ENCODE peak calls at places on chromosomes 7 and 10, in five cellular contexts. One of them, this sample, is unnamed.
A peak's percentile ranks its signal among the peaks of the same experiment; 100 is the strongest.

GRCh38 chr10:116688241-116688711 is 54.1 kb downstream of the HSPA12A start:
- DNase-seq in gastrocnemius medialis: no peak
- DNase-seq in A549: no peak
- DNase-seq in upper lobe of left lung: no peak
- DNase-seq in breast epithelium: peak; percentile 31
- DNase-seq in this sample: no peak

GRCh38 chr7:158572000-158572828 is 15.4 kb downstream of the PTPRN2 start:
- DNase-seq in gastrocnemius medialis: no peak
- DNase-seq in A549: peak; percentile 63
- DNase-seq in upper lobe of left lung: no peak
- DNase-seq in breast epithelium: no peak
- DNase-seq in this sample: no peak

GRCh38 chr7:134710854-134711624 is 64.4 kb downstream of the BPGM start:
- DNase-seq in gastrocnemius medialis: no peak
- DNase-seq in A549: no peak
- DNase-seq in upper lobe of left lung: no peak
- DNase-seq in breast epithelium: no peak
- DNase-seq in this sample: no peak

GRCh38 chr10:15703167-15703880 is 16.4 kb downstream of the ITGA8 start:
- DNase-seq in gastrocnemius medialis: no peak
- DNase-seq in A549: no peak
- DNase-seq in upper lobe of left lung: no peak
- DNase-seq in breast epithelium: no peak
- DNase-seq in this sample: no peak

GRCh38 chr10:15279236-15279635 is 91.9 kb downstream of the FAM171A1 start:
- DNase-seq in gastrocnemius medialis: no peak
- DNase-seq in A549: no peak
- DNase-seq in upper lobe of left lung: no peak
- DNase-seq in breast epithelium: no peak
- DNase-seq in this sample: no peak

GRCh38 chr10:31618541-31619291 is 299.7 kb downstream of the ZEB1 start:
- DNase-seq in gastrocnemius medialis: peak; percentile 35
- DNase-seq in A549: no peak
- DNase-seq in upper lobe of left lung: peak; percentile 59
- DNase-seq in breast epithelium: no peak
- DNase-seq in this sample: no peak

GRCh38 chr7:155122831-155123230 is 52.7 kb downstream of the HTR5A start:
- DNase-seq in gastrocnemius medialis: no peak
- DNase-seq in A549: no peak
- DNase-seq in upper lobe of left lung: no peak
- DNase-seq in breast epithelium: no peak
- DNase-seq in this sample: no peak

GRCh38 chr7:148898845-148899474 is 14.9 kb upstream of the EZH2 start:
- DNase-seq in gastrocnemius medialis: no peak
- DNase-seq in A549: no peak
- DNase-seq in upper lobe of left lung: no peak
- DNase-seq in breast epithelium: no peak
- DNase-seq in this sample: no peak

GRCh38 chr7:28075674-28076358 is 104.8 kb downstream of the JAZF1 start:
- DNase-seq in gastrocnemius medialis: no peak
- DNase-seq in A549: no peak
- DNase-seq in upper lobe of left lung: no peak
- DNase-seq in breast epithelium: no peak
- DNase-seq in this sample: no peak

GRCh38 chr10:14240253-14241189 is 90.2 kb downstream of the FRMD4A start:
- DNase-seq in gastrocnemius medialis: no peak
- DNase-seq in A549: peak; percentile 11
- DNase-seq in upper lobe of left lung: no peak
- DNase-seq in breast epithelium: no peak
- DNase-seq in this sample: no peak

GRCh38 chr10:105953056-105953455 is 1211.5 kb downstream of the SORCS1 start:
- DNase-seq in gastrocnemius medialis: no peak
- DNase-seq in A549: no peak
- DNase-seq in upper lobe of left lung: no peak
- DNase-seq in breast epithelium: no peak
- DNase-seq in this sample: no peak

GRCh38 chr10:114430688-114431413 is 26.5 kb upstream of the AFAP1L2 start:
- DNase-seq in gastrocnemius medialis: no peak
- DNase-seq in A549: no peak
- DNase-seq in upper lobe of left lung: peak; percentile 48
- DNase-seq in breast epithelium: no peak
- DNase-seq in this sample: no peak

GRCh38 chr10:29470355-29470705 is 164.4 kb downstream of the SVIL start:
- DNase-seq in gastrocnemius medialis: no peak
- DNase-seq in A549: peak; percentile 39
- DNase-seq in upper lobe of left lung: peak; percentile 84
- DNase-seq in breast epithelium: no peak
- DNase-seq in this sample: no peak

GRCh38 chr10:115989621-115990020 is 283.4 kb downstream of the GFRA1 start:
- DNase-seq in gastrocnemius medialis: no peak
- DNase-seq in A549: no peak
- DNase-seq in upper lobe of left lung: no peak
- DNase-seq in breast epithelium: no peak
- DNase-seq in this sample: no peak

GRCh38 chr10:92027141-92027540 is 103.6 kb downstream of the BTAF1 start:
- DNase-seq in gastrocnemius medialis: no peak
- DNase-seq in A549: no peak
- DNase-seq in upper lobe of left lung: no peak
- DNase-seq in breast epithelium: no peak
- DNase-seq in this sample: peak; percentile 83

GRCh38 chr7:48255046-48255445 is 83.8 kb downstream of the ABCA13 start:
- DNase-seq in gastrocnemius medialis: no peak
- DNase-seq in A549: no peak
- DNase-seq in upper lobe of left lung: no peak
- DNase-seq in breast epithelium: no peak
- DNase-seq in this sample: no peak

GRCh38 chr10:14491814-14492213 is 161.1 kb upstream of the FRMD4A start:
- DNase-seq in gastrocnemius medialis: no peak
- DNase-seq in A549: no peak
- DNase-seq in upper lobe of left lung: no peak
- DNase-seq in breast epithelium: no peak
- DNase-seq in this sample: no peak

GRCh38 chr7:50832744-50833143 is 50.0 kb upstream of the GRB10 start:
- DNase-seq in gastrocnemius medialis: no peak
- DNase-seq in A549: peak; percentile 70
- DNase-seq in upper lobe of left lung: no peak
- DNase-seq in breast epithelium: no peak
- DNase-seq in this sample: no peak

GRCh38 chr10:122435212-122435827 is 19.1 kb upstream of the ARMS2 start:
- DNase-seq in gastrocnemius medialis: no peak
- DNase-seq in A549: peak; percentile 48
- DNase-seq in upper lobe of left lung: no peak
- DNase-seq in breast epithelium: no peak
- DNase-seq in this sample: peak; percentile 62

GRCh38 chr7:90824386-90825307 is 228.5 kb downstream of the CDK14 start:
- DNase-seq in gastrocnemius medialis: no peak
- DNase-seq in A549: no peak
- DNase-seq in upper lobe of left lung: no peak
- DNase-seq in breast epithelium: no peak
- DNase-seq in this sample: no peak

GRCh38 chr10:95374597-95375209 is 83.9 kb upstream of the PDLIM1 start:
- DNase-seq in gastrocnemius medialis: peak; percentile 60
- DNase-seq in A549: peak; percentile 84
- DNase-seq in upper lobe of left lung: no peak
- DNase-seq in breast epithelium: peak; percentile 49
- DNase-seq in this sample: peak; percentile 92

GRCh38 chr10:3787001-3787400 is 2.0 kb upstream of the KLF6 start:
- DNase-seq in gastrocnemius medialis: no peak
- DNase-seq in A549: no peak
- DNase-seq in upper lobe of left lung: no peak
- DNase-seq in breast epithelium: no peak
- DNase-seq in this sample: no peak

GRCh38 chr10:3785849-3786290 is 861 bp upstream of the KLF6 start:
- DNase-seq in gastrocnemius medialis: no peak
- DNase-seq in A549: peak; percentile 64
- DNase-seq in upper lobe of left lung: no peak
- DNase-seq in breast epithelium: no peak
- DNase-seq in this sample: peak; percentile 89

GRCh38 chr10:3785251-3785848 is 341 bp upstream of the KLF6 start:
- DNase-seq in gastrocnemius medialis: peak; percentile 99
- DNase-seq in A549: peak; percentile 97
- DNase-seq in upper lobe of left lung: peak; percentile 99
- DNase-seq in breast epithelium: peak; percentile 99
- DNase-seq in this sample: peak; percentile 99

GRCh38 chr10:3787816-3788215 is 2.8 kb upstream of the KLF6 start:
- DNase-seq in gastrocnemius medialis: no peak
- DNase-seq in A549: no peak
- DNase-seq in upper lobe of left lung: no peak
- DNase-seq in breast epithelium: no peak
- DNase-seq in this sample: no peak

DNA sequence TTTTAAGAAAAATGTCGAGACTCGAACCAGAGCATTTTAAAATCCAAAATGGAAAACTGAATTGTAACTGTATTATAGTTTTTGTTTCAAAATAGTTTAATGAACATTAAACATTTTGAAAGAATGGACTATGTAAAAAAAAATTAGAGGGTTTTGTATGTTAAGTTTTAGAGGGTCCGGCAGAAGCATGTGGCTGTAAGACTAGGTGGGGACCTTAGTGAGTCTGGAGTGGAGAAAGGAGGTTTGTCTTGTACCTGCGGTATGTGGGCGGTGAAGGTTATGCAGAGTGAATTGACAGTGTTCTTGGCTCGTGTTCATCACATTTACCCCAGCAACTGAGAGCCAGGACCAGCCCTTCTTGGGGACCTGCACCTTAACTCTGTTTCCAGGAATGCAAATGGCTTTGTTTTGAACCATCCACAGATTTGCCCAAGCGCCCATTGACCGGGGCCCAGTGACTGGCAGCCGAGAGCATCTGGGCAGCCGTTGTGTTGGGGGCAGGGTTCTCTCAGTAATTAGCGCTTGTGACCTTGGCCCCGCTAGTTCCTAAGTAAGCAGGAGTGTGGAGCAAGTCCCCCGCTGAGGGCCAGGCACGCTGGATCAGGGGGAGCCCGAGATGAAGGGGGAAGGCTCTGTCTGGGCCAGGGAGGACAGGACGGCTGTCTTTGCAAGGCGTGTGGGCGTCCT is 1.4 kb upstream of the KLF6 start:
- DNase-seq in gastrocnemius medialis: no peak
- DNase-seq in A549: peak; percentile 30
- DNase-seq in upper lobe of left lung: peak; percentile 72
- DNase-seq in breast epithelium: peak; percentile 60
- DNase-seq in this sample: peak; percentile 51
- TF ChIP-seq POLR2A in gastrocnemius medialis: no peak
- TF ChIP-seq POLR2A in A549: peak; percentile 25
- TF ChIP-seq POLR2A in upper lobe of left lung: no peak
- TF ChIP-seq POLR2A in breast epithelium: no peak
- TF ChIP-seq POLR2A in this sample: no peak

DNA sequence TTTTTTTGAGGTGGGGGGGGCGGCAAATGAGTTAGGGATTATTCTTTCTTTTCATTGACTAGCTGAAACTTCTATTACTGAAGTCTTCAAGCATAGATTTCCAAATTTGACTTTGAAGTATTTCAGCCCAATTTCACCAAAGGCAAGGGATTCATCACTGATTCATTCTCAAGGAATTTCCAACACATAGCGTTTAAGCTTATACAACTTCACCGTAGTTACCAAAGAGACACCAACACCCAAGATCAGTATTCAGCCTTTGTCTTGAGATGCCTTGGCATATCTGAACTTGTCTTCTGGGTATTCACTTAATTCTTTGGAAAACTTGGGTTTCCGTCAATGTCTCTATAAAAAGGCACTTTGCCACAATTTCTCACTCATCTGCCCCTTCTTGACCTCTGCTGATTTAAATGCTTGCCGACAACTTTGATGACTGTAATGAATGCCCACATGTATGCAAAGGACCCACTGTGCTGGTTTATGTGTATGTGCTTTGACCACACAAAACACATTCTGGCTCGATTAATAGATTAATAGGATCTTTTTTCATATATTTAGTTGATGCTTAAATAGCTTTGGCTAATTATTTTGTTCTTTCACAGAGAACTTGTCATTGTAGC is 49.6 kb downstream of the TES start:
- DNase-seq in gastrocnemius medialis: no peak
- DNase-seq in A549: peak; percentile 86
- DNase-seq in upper lobe of left lung: no peak
- DNase-seq in breast epithelium: no peak
- DNase-seq in this sample: no peak
- TF ChIP-seq POLR2A in gastrocnemius medialis: no peak
- TF ChIP-seq POLR2A in A549: no peak
- TF ChIP-seq POLR2A in upper lobe of left lung: no peak
- TF ChIP-seq POLR2A in breast epithelium: no peak
- TF ChIP-seq POLR2A in this sample: no peak

GRCh38 chr10:45380903-45381610 is 7.0 kb downstream of the ALOX5 start:
- DNase-seq in gastrocnemius medialis: no peak
- DNase-seq in A549: no peak
- DNase-seq in upper lobe of left lung: peak; percentile 46
- DNase-seq in breast epithelium: no peak
- DNase-seq in this sample: no peak
- TF ChIP-seq POLR2A in gastrocnemius medialis: no peak
- TF ChIP-seq POLR2A in A549: no peak
- TF ChIP-seq POLR2A in upper lobe of left lung: no peak
- TF ChIP-seq POLR2A in breast epithelium: no peak
- TF ChIP-seq POLR2A in this sample: no peak

GRCh38 chr7:55030314-55030713 is 11.5 kb downstream of the EGFR start:
- DNase-seq in gastrocnemius medialis: no peak
- DNase-seq in A549: no peak
- DNase-seq in upper lobe of left lung: no peak
- DNase-seq in breast epithelium: no peak
- DNase-seq in this sample: no peak

GRCh38 chr7:55033241-55033846 is 14.5 kb downstream of the EGFR start:
- DNase-seq in gastrocnemius medialis: no peak
- DNase-seq in A549: no peak
- DNase-seq in upper lobe of left lung: no peak
- DNase-seq in breast epithelium: no peak
- DNase-seq in this sample: no peak

GRCh38 chr7:55028011-55028410 is 9.2 kb downstream of the EGFR start:
- DNase-seq in gastrocnemius medialis: no peak
- DNase-seq in A549: no peak
- DNase-seq in upper lobe of left lung: no peak
- DNase-seq in breast epithelium: no peak
- DNase-seq in this sample: no peak

GRCh38 chr7:55032069-55032699 is 13.4 kb downstream of the EGFR start:
- DNase-seq in gastrocnemius medialis: no peak
- DNase-seq in A549: no peak
- DNase-seq in upper lobe of left lung: no peak
- DNase-seq in breast epithelium: no peak
- DNase-seq in this sample: no peak

GRCh38 chr7:55031075-55031474 is 12.3 kb downstream of the EGFR start:
- DNase-seq in gastrocnemius medialis: no peak
- DNase-seq in A549: no peak
- DNase-seq in upper lobe of left lung: no peak
- DNase-seq in breast epithelium: no peak
- DNase-seq in this sample: no peak
- TF ChIP-seq POLR2A in gastrocnemius medialis: no peak
- TF ChIP-seq POLR2A in A549: no peak
- TF ChIP-seq POLR2A in upper lobe of left lung: no peak
- TF ChIP-seq POLR2A in breast epithelium: no peak
- TF ChIP-seq POLR2A in this sample: no peak